ENCODE peak calls at places on chromosomes 2 and 18, in seven cellular contexts. R is IMR-90, S is fibroblast of lung, M is H9, I is heart left ventricle, F is MM.1S, E is mammary epithelial cell. C is an unnamed sample. For H3K4me1, the result is how much of the 10 kb centered on the place peaks cover.

GRCh38 chr2:54416166-54416798 is 39.8 kb upstream of the SPTBN1 start:
- DNase-seq in R (peak), S (peak), M (no peak), I (no peak), F (no peak), E (no peak), C (no peak)

GRCh38 chr2:28956415-28956826 is 24.7 kb upstream of the TOGARAM2 start:
- DNase-seq in R (no peak), S (peak), M (peak), I (no peak), F (no peak), E (no peak), C (no peak)

GRCh38 chr2:20818820-20819219 is 4.1 kb downstream of the LDAH start:
- DNase-seq in R (no peak), S (no peak), M (no peak), I (no peak), F (no peak), E (no peak), C (no peak)

GRCh38 chr18:23053756-23054457 is 81.4 kb upstream of the CABLES1 start:
- DNase-seq in R (peak), S (peak), M (peak), I (no peak), F (no peak), E (peak), C (peak)

GRCh38 chr2:173652731-173653426 is 298.2 kb downstream of the CDCA7 start:
- DNase-seq in R (peak), S (peak), M (no peak), I (no peak), F (no peak), E (peak), C (peak)

GRCh38 chr2:136653836-136654235 is 111.5 kb upstream of the THSD7B start:
- DNase-seq in R (no peak), S (no peak), M (no peak), I (no peak), F (no peak), E (no peak), C (no peak)

GRCh38 chr2:42214669-42215068 is 45.5 kb downstream of the EML4 start:
- DNase-seq in R (peak), S (peak), M (no peak), I (no peak), F (no peak), E (no peak), C (no peak)

GRCh38 chr2:3242747-3243369 is 134.8 kb downstream of the EIPR1 start:
- DNase-seq in R (peak), S (no peak), M (no peak), I (no peak), F (no peak), E (no peak), C (no peak)

GRCh38 chr2:224284134-224284946 is 117.6 kb downstream of the FAM124B start:
- DNase-seq in R (peak), S (no peak), M (peak), I (no peak), F (peak), E (peak), C (peak)

GRCh38 chr2:231673348-231673770 is 35.0 kb upstream of the PTMA start:
- DNase-seq in R (peak), S (peak), M (peak), I (peak), F (no peak), E (no peak), C (peak)

GRCh38 chr18:24055878-24056277 is 41.3 kb downstream of the TTC39C start:
- DNase-seq in R (peak), S (no peak), M (no peak), I (no peak), F (no peak), E (no peak), C (no peak)

GRCh38 chr2:144524190-144524957 is 4.5 kb upstream of the ZEB2 start:
- DNase-seq in R (no peak), S (peak), M (peak), I (peak), F (no peak), E (no peak), C (no peak)

GRCh38 chr2:136118819-136119716 is 1.1 kb upstream of the CXCR4 start:
- DNase-seq in R (no peak), S (no peak), M (peak), I (peak), F (peak), E (no peak), C (no peak)

GRCh38 chr18:51425889-51426288 is 228.4 kb upstream of the MEX3C start:
- DNase-seq in R (no peak), S (no peak), M (no peak), I (no peak), F (no peak), E (no peak), C (no peak)

GRCh38 chr2:112879491-112880041 is 31.4 kb upstream of the IL37 start:
- DNase-seq in R (no peak), S (no peak), M (no peak), I (no peak), F (no peak), E (no peak), C (no peak)

GRCh38 chr2:113876503-113877387 is 13.1 kb upstream of the ACTR3 start:
- DNase-seq in R (no peak), S (peak), M (peak), I (no peak), F (no peak), E (peak), C (no peak)

GRCh38 chr2:47654790-47655562 is 128.0 kb upstream of the MSH6 start:
- DNase-seq in R (no peak), S (no peak), M (peak), I (no peak), F (no peak), E (peak), C (no peak)

GRCh38 chr18:39959839-39960238 is 1995.2 kb upstream of the PIK3C3 start:
- DNase-seq in R (no peak), S (peak), M (no peak), I (no peak), F (peak), E (peak), C (no peak)

GRCh38 chr2:234147335-234147861 is 96.9 kb downstream of the SPP2 start:
- DNase-seq in R (no peak), S (peak), M (no peak), I (no peak), F (no peak), E (no peak), C (no peak)

GRCh38 chr2:182015334-182016109 is 29.9 kb downstream of the PPP1R1C start:
- DNase-seq in R (peak), S (peak), M (no peak), I (no peak), F (no peak), E (peak), C (no peak)

GRCh38 chr18:70195852-70196434 is 9.5 kb downstream of the RTTN start:
- DNase-seq in R (peak), S (peak), M (no peak), I (no peak), F (peak), E (peak), C (peak)

GRCh38 chr2:222568866-222569265 is 87.0 kb downstream of the FARSB start:
- DNase-seq in R (peak), S (peak), M (no peak), I (no peak), F (no peak), E (no peak), C (no peak)

GRCh38 chr2:43302311-43303051 is 76.1 kb upstream of the ZFP36L2 start:
- DNase-seq in R (no peak), S (no peak), M (no peak), I (no peak), F (no peak), E (no peak), C (no peak)

GRCh38 chr2:43305006-43305405 is 78.6 kb upstream of the ZFP36L2 start:
- DNase-seq in R (peak), S (no peak), M (no peak), I (no peak), F (no peak), E (no peak), C (no peak)

GRCh38 chr2:43300781-43301586 is 74.6 kb upstream of the ZFP36L2 start:
- DNase-seq in R (no peak), S (no peak), M (no peak), I (no peak), F (peak), E (peak), C (no peak)

GRCh38 chr2:43303889-43304288 is 77.5 kb upstream of the ZFP36L2 start:
- DNase-seq in R (no peak), S (no peak), M (no peak), I (no peak), F (no peak), E (no peak), C (no peak)

DNA sequence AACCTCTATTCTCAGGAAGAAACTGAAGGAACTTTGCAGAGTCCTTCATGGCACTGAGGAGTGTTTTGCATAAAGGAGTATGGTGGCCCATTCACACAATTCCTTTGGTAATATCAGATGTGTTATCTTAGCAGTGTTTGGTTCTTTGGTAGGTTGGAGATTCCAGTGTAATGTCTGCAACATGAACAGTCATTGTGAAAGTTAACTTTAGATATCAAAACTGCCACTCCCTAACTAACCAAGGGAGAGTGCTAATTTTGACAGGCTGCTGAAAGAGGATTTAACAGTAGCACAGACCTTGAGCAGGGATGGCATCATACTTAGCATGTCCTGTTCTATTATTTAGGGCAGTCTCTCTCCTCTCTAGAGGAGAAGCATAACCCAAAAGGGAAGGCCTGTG is 76.7 kb upstream of the ZFP36L2 start:
- DNase-seq in R (no peak), S (no peak), M (no peak), I (no peak), F (no peak), E (no peak), C (no peak)
- H3K4me1 ChIP-seq in R (under half), S (under half), M (under half), I (under half), F (under half), E (under half), C (under half)

GRCh38 chr2:60302377-60303126 is 250.9 kb downstream of the BCL11A start:
- DNase-seq in R (no peak), S (no peak), M (no peak), I (no peak), F (no peak), E (no peak), C (no peak)
- TF ChIP-seq CTCF in R (no peak), S (no peak), M (peak), I (no peak), F (no peak), E (no peak), C (no peak)

GRCh38 chr2:68722712-68723111 is 11.9 kb upstream of the ARHGAP25 start:
- DNase-seq in R (no peak), S (no peak), M (peak), I (no peak), F (no peak), E (no peak), C (no peak)

GRCh38 chr2:68719912-68720311 is 14.7 kb upstream of the ARHGAP25 start:
- DNase-seq in R (no peak), S (no peak), M (no peak), I (no peak), F (no peak), E (no peak), C (no peak)

GRCh38 chr2:68716948-68717661 is 17.5 kb upstream of the ARHGAP25 start:
- DNase-seq in R (no peak), S (no peak), M (no peak), I (no peak), F (no peak), E (no peak), C (no peak)

GRCh38 chr2:68721482-68722071 is 13.0 kb upstream of the ARHGAP25 start:
- DNase-seq in R (no peak), S (no peak), M (no peak), I (no peak), F (peak), E (no peak), C (no peak)

GRCh38 chr2:68720665-68721064 is 13.9 kb upstream of the ARHGAP25 start:
- DNase-seq in R (no peak), S (no peak), M (no peak), I (no peak), F (no peak), E (no peak), C (no peak)
- H3K4me1 ChIP-seq in R (under half), S (under half), M (under half), I (under half), F (under half), E (under half), C (under half)

DNA sequence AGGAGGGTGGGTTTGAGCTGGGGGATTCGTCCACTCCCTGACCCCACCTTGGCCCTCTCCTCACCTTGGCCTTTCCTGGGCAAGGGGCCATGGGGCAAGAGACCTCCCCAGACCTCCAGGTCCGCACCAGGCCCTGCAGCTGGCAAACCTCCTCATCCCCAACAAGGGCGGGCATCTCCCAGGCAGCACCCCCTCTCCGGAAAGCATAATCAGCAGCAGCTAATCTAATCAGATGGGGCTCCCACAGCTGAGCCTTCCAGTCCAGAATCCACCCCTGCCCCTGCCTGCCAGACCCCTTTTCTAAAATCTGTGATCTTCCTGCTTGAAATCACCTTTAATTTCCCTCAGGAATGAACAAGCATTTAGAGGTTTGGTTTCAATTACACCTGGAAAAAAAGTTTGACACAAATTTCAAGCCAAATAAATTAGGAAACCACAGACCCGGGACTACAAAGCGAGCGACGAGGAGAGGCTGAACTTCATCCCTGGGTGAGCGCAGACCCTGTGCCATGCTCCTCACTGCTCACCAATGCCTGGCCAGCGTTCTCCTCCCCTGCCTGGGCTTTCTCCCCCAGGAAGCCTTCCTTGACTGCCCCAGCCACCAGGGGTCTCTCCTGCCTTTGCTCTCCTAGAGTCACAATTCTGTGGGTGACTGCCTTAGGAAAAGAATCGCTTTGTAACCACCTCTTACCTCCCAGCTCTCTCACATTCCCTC is 143.0 kb upstream of the MYCN start:
- DNase-seq in R (no peak), S (no peak), M (peak), I (no peak), F (no peak), E (no peak), C (peak)
- TF ChIP-seq CTCF in R (no peak), S (no peak), M (peak), I (no peak), F (peak), E (no peak), C (peak)

DNA sequence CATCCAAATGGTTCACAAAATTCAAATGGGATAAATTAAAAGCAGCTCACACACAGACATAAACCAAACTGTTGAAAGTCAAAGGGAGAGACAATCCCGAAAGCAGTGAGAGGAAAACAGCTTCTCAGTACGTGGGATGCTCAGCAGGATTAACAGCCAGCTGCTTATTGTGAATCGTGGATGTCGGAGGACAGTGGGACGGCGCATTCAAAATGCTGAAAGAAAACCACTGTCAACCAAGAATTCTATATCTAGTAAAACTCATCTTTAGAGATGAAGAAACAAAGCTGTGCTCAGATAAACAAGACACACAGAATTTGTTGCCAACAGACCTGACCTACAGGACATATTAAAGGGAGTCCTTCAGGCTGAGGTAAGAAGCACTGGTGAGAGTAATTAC is 102.9 kb downstream of the NFATC1 start:
- DNase-seq in R (no peak), S (no peak), M (no peak), I (no peak), F (no peak), E (no peak), C (no peak)
- H3K4me1 ChIP-seq in R (under half), S (under half), M (under half), I (under half), F (under half), E (under half), C (under half)

C was measured in Caco-2.